ENCODE peak calls at places on chromosomes 7 and 10, in seven cellular contexts. J, H, S, X, I, P and Z are unnamed samples.

GRCh38 chr10:97333601-97334369 is 744 bp downstream of the FRAT2 start:
- DNase-seq in S (no peak), I (peak), P (no peak), H (no peak), J (peak), X (peak), Z (peak)

GRCh38 chr10:370222-370825 is 235.1 kb downstream of the ZMYND11 start:
- DNase-seq in J (peak), I (no peak), H (no peak), P (no peak), S (no peak), X (no peak), Z (no peak)

GRCh38 chr7:116258734-116259133 is 48.4 kb downstream of the TES start:
- DNase-seq in S (peak), P (no peak), I (no peak), X (peak), J (peak), H (peak), Z (no peak)

GRCh38 chr7:33905389-33906032 is at the start of gene BMPER:
- DNase-seq in P (no peak), X (no peak), S (no peak), I (peak), J (peak), H (no peak), Z (peak)

GRCh38 chr10:51397695-51398094 is 301.7 kb downstream of the CSTF2T start:
- DNase-seq in S (no peak), J (no peak), I (no peak), H (no peak), P (no peak), X (no peak), Z (no peak)

GRCh38 chr10:124004372-124004928 is 88.9 kb downstream of the CHST15 start:
- DNase-seq in J (peak), H (peak), X (no peak), I (no peak), P (no peak), S (no peak), Z (no peak)

GRCh38 chr10:110636932-110637557 is 7.1 kb upstream of the RBM20 start:
- DNase-seq in X (no peak), I (no peak), H (peak), P (no peak), J (peak), S (no peak), Z (no peak)

GRCh38 chr7:149635561-149636329 is 137.6 kb downstream of the ZNF467 start:
- DNase-seq in I (no peak), H (peak), P (peak), J (no peak), X (no peak), S (no peak), Z (no peak)

GRCh38 chr7:94042381-94042780 is 38.2 kb upstream of the BET1 start:
- DNase-seq in J (no peak), X (no peak), H (no peak), P (no peak), I (no peak), S (no peak), Z (no peak)

GRCh38 chr10:126229701-126230100 is 158.6 kb downstream of the ADAM12 start:
- DNase-seq in J (peak), I (no peak), P (no peak), X (no peak), S (no peak), H (no peak), Z (no peak)

GRCh38 chr10:86100581-86101061 is 266.0 kb downstream of the GRID1 start:
- DNase-seq in P (no peak), S (no peak), J (peak), X (peak), H (peak), I (peak), Z (no peak)

GRCh38 chr7:47536705-47537611 is 45.0 kb downstream of the TNS3 start:
- DNase-seq in H (no peak), X (no peak), P (no peak), I (no peak), J (peak), S (no peak), Z (no peak)

GRCh38 chr7:114539575-114539974 is 125.0 kb downstream of the FOXP2 start:
- DNase-seq in I (no peak), X (no peak), P (no peak), S (no peak), H (peak), J (no peak), Z (no peak)

GRCh38 chr7:156752371-156753297 is 112.1 kb downstream of the RNF32 start:
- DNase-seq in I (no peak), H (peak), S (no peak), X (no peak), J (no peak), P (no peak), Z (no peak)

GRCh38 chr7:116691664-116692063 is 19.7 kb downstream of the MET start:
- DNase-seq in X (no peak), P (no peak), J (no peak), S (no peak), H (peak), I (no peak), Z (no peak)

GRCh38 chr7:45968312-45968711 is 47.2 kb upstream of the IGFBP3 start:
- DNase-seq in P (no peak), S (no peak), X (no peak), J (no peak), H (no peak), I (no peak), Z (no peak)

GRCh38 chr7:155032978-155033377 is 30.1 kb upstream of the PAXIP1 start:
- DNase-seq in X (no peak), P (no peak), I (no peak), J (no peak), S (no peak), H (no peak), Z (no peak)

GRCh38 chr7:158448701-158449100 is 138.9 kb downstream of the PTPRN2 start:
- DNase-seq in I (no peak), J (no peak), X (no peak), S (no peak), P (no peak), H (no peak), Z (no peak)

GRCh38 chr7:25754751-25755150 is 397.2 kb upstream of the NFE2L3 start:
- DNase-seq in S (no peak), P (no peak), I (no peak), H (no peak), X (no peak), J (no peak), Z (no peak)

GRCh38 chr10:121926157-121926556 is 1.7 kb downstream of the ATE1 start:
- DNase-seq in I (no peak), S (no peak), P (no peak), J (no peak), X (no peak), H (no peak), Z (no peak)

GRCh38 chr7:97845622-97846203 is 26.5 kb downstream of the ASNS start:
- DNase-seq in I (no peak), P (no peak), H (peak), X (no peak), S (no peak), J (peak), Z (no peak)

GRCh38 chr7:149283321-149283720 is 21.3 kb downstream of the ZNF783 start:
- DNase-seq in X (no peak), H (no peak), I (no peak), P (no peak), J (no peak), S (no peak), Z (no peak)

GRCh38 chr7:10685040-10685439 is 288.6 kb upstream of the PHF14 start:
- DNase-seq in P (no peak), I (no peak), X (no peak), H (no peak), S (no peak), J (no peak), Z (no peak)

GRCh38 chr10:112539340-112539739 is 92.3 kb downstream of the VTI1A start:
- DNase-seq in I (no peak), J (no peak), S (no peak), P (no peak), H (no peak), X (no peak), Z (no peak)

GRCh38 chr7:101507791-101508252 is 121.3 kb downstream of the MYL10 start:
- DNase-seq in P (no peak), J (peak), X (peak), S (no peak), H (peak), I (no peak), Z (no peak)

GRCh38 chr10:113347508-113347907 is 205.3 kb upstream of the HABP2 start:
- DNase-seq in J (no peak), S (no peak), X (no peak), P (no peak), H (no peak), I (no peak), Z (no peak)

GRCh38 chr10:69745698-69746097 is 56.0 kb upstream of the COL13A1 start:
- DNase-seq in H (no peak), J (no peak), S (peak), P (no peak), I (no peak), X (no peak), Z (no peak)

GRCh38 chr10:112898540-112899395 is 51.3 kb upstream of the TCF7L2 start:
- DNase-seq in X (no peak), I (no peak), H (peak), J (no peak), P (peak), S (no peak), Z (no peak)

GRCh38 chr7:123505221-123505620 is 29.2 kb downstream of the IQUB start:
- DNase-seq in H (no peak), I (no peak), J (no peak), X (no peak), P (no peak), S (no peak), Z (no peak)

GRCh38 chr10:131981429-131982184 is at the start of gene BNIP3:
- DNase-seq in P (peak), J (peak), H (peak), X (peak), S (peak), I (peak), Z (peak)

GRCh38 chr7:28125381-28126046 is 55.1 kb downstream of the JAZF1 start:
- DNase-seq in J (no peak), S (no peak), I (no peak), X (no peak), H (no peak), P (no peak), Z (no peak)

GRCh38 chr7:127844707-127845331 is 186.4 kb downstream of the LRRC4 start:
- DNase-seq in I (no peak), J (no peak), X (peak), S (no peak), P (no peak), H (no peak), Z (no peak)

GRCh38 chr10:12699258-12699700 is 302.2 kb downstream of the CCDC3 start:
- DNase-seq in I (no peak), H (peak), X (no peak), S (no peak), J (no peak), P (no peak), Z (no peak)
- TF ChIP-seq TAF1 in I (no peak), H (no peak), X (no peak), S (no peak), J (no peak), P (no peak), Z (no peak)

DNA sequence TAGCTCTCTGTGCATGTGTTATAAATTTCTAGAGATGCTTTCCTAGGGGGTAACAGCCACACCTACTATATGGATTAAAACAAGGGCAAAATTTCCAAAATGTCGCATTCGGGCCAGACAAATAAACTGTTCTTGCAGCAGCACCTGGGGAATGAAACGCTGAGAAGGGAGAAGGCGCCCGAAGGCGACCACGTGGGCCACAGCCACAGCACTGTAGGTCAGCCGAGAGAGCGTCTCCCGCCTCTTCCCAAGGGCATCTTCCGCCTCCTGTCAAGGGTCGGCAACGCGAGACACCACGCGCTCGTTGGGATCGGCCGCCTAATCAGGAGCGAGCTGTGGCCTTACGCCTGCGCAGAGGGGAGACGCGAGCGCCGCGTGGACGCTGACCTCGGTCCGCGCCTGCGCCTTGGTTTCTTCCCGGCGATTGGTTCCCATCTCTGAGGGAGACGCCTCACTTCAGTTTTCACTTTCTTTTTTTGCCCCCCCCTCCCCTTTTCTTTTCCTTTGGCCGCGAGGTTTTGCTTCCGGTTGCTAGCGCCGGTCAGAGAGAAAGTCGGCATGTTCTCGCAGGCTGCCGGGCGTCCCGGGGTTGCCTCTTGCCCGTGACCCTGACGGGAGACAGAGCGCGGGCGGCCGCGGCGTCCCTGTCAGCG is at the start of gene TASOR2:
- DNase-seq in H (peak), P (peak), J (peak), I (peak), S (peak), X (peak), Z (peak)
- TF ChIP-seq POLR2AphosphoS5 in H (peak), P (peak), J (peak), I (peak), S (peak), X (peak), Z (peak)

DNA sequence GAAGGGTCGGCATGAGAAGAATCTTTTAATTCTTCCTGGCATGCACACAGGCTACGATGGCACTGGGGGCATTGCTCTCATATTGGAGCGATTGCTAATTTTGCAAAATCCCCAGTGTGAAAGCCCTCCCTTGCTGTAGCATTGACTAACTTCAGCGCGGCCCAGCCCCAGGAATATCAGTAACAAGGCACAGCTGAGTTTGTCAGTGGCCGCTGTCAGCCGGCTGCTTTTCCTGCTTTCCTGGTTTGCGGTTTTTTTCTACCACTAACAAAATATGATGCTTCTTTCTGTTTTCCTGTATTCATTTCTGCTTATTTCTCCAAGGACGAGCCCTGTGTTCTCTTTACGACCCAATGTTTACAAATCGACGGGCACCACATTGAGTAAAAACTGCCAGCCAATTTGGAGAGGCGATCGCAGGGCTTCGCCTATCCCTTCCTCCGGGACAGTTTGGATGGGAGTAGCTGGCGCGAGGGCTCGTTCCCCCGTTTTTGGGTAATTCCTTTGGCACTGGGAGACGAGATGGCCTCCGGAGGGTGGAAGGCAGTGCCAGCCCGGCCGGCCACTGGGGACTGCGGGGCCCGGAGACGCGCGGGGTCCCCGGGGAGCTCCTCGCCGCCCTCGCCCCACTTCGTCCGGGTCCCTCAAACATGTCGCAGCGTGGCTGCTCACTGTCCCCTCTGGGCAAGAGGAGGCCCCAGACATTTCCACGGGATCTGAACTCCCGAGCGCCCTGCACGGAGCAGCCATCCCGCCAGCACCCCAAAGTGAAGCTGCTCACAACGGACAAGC is 949 bp downstream of the ADARB2 start:
- DNase-seq in S (no peak), X (no peak), P (no peak), J (peak), I (no peak), H (no peak), Z (no peak)
- TF ChIP-seq TAF1 in S (no peak), X (no peak), P (no peak), J (no peak), I (no peak), H (no peak), Z (no peak)

DNA sequence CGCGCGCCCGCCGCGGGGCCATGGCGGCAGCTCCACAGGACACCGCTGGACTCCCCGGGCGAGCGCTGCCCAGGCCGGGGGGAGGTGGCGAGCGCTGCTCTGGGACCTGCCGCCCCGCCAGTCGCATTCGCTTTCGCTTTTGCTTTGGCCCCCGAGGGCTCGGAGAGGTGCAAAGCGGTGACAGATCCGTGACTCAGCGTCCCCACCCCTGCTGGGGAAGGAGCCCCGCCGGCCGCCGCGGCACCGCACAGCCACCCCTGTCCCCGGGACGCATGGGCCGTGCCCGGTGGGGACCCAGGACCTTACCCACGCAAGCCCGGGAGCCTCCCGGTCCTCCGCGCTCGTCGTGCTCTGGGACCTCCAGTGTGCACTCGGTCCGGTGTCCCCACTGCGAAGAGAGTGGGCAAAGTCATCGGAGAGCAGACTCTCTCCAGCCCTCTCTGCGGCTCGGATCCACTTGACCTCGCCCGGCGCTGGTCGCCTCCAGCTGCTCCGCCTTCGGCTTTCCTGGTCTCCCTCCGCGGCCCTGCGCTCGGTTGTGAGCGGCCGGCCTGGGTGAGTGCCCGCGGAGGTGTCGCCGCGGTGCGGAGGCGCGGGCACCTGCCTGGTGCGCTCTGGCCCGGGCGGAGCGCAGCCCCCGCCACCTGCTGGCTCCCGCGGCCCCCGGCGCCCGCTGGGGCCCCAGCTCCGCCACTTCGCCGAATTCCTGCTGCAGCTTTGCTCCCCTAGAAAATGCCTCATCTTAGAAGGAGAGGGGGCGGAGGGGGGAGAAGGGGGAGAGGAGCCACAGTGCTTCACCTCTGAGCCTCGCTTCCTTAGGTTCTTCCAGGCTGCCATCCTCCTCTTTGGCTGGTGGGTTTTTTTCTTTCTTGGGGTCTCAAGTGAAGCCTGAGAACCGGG is at the start of gene IL15RA:
- DNase-seq in S (no peak), X (peak), H (peak), P (no peak), J (peak), I (peak), Z (peak)
- TF ChIP-seq POLR2AphosphoS5 in S (peak), X (no peak), H (no peak), P (no peak), J (no peak), I (no peak), Z (peak)

GRCh38 chr10:99573806-99574205 is 41.1 kb downstream of the NKX2-3 start:
- DNase-seq in P (no peak), I (no peak), H (no peak), J (no peak), S (no peak), X (no peak), Z (no peak)
- TF ChIP-seq TAF1 in P (no peak), I (no peak), H (no peak), J (no peak), S (no peak), X (no peak), Z (no peak)

GRCh38 chr10:118629211-118629610 is 33.8 kb upstream of the PRLHR start:
- DNase-seq in X (no peak), H (no peak), J (no peak), S (no peak), I (no peak), P (no peak), Z (no peak)
- TF ChIP-seq POLR2AphosphoS5 in X (no peak), H (no peak), J (no peak), S (no peak), I (no peak), P (no peak), Z (no peak)